ENCODE peak calls at places on chromosomes 6 and 20, in six cellular contexts. One of them, this sample, is unnamed.

GRCh38 chr6:150018846-150019580 is 6.3 kb downstream of the RAET1L start:
- DNase-seq in bronchial epithelial cell: no peak
- DNase-seq in A549: no peak
- DNase-seq in left lung: no peak
- DNase-seq in hepatocyte: no peak
- DNase-seq in astrocyte of the cerebellum: no peak
- DNase-seq in this sample: no peak

GRCh38 chr20:3622411-3622810 is 40.8 kb downstream of the GFRA4 start:
- DNase-seq in bronchial epithelial cell: no peak
- DNase-seq in A549: no peak
- DNase-seq in left lung: no peak
- DNase-seq in hepatocyte: no peak
- DNase-seq in astrocyte of the cerebellum: no peak
- DNase-seq in this sample: no peak

GRCh38 chr20:23143098-23143497 is 57.0 kb upstream of the CD93 start:
- DNase-seq in bronchial epithelial cell: peak
- DNase-seq in A549: peak
- DNase-seq in left lung: peak
- DNase-seq in hepatocyte: peak
- DNase-seq in astrocyte of the cerebellum: peak
- DNase-seq in this sample: peak

GRCh38 chr6:111487656-111488055 is 4.6 kb upstream of the REV3L start:
- DNase-seq in bronchial epithelial cell: peak
- DNase-seq in A549: no peak
- DNase-seq in left lung: no peak
- DNase-seq in hepatocyte: no peak
- DNase-seq in astrocyte of the cerebellum: no peak
- DNase-seq in this sample: peak

GRCh38 chr6:105424177-105424783 is 21.4 kb upstream of the PREP start:
- DNase-seq in bronchial epithelial cell: peak
- DNase-seq in A549: peak
- DNase-seq in left lung: no peak
- DNase-seq in hepatocyte: peak
- DNase-seq in astrocyte of the cerebellum: peak
- DNase-seq in this sample: peak

GRCh38 chr6:1201547-1202200 is 110.2 kb upstream of the FOXQ1 start:
- DNase-seq in bronchial epithelial cell: no peak
- DNase-seq in A549: no peak
- DNase-seq in left lung: no peak
- DNase-seq in hepatocyte: no peak
- DNase-seq in astrocyte of the cerebellum: no peak
- DNase-seq in this sample: no peak

GRCh38 chr6:164151161-164151728 is 736.7 kb downstream of the QKI start:
- DNase-seq in bronchial epithelial cell: no peak
- DNase-seq in A549: no peak
- DNase-seq in left lung: no peak
- DNase-seq in hepatocyte: no peak
- DNase-seq in astrocyte of the cerebellum: peak
- DNase-seq in this sample: no peak

GRCh38 chr6:81787313-81788068 is 35.0 kb upstream of the TENT5A start:
- DNase-seq in bronchial epithelial cell: peak
- DNase-seq in A549: peak
- DNase-seq in left lung: no peak
- DNase-seq in hepatocyte: no peak
- DNase-seq in astrocyte of the cerebellum: peak
- DNase-seq in this sample: peak

GRCh38 chr6:158441639-158442308 is 118.1 kb upstream of the TMEM181 start:
- DNase-seq in bronchial epithelial cell: no peak
- DNase-seq in A549: no peak
- DNase-seq in left lung: no peak
- DNase-seq in hepatocyte: no peak
- DNase-seq in astrocyte of the cerebellum: no peak
- DNase-seq in this sample: peak

GRCh38 chr20:10511507-10512231 is 76.6 kb downstream of the SLX4IP start:
- DNase-seq in bronchial epithelial cell: peak
- DNase-seq in A549: peak
- DNase-seq in left lung: peak
- DNase-seq in hepatocyte: peak
- DNase-seq in astrocyte of the cerebellum: peak
- DNase-seq in this sample: peak

GRCh38 chr6:165231581-165232276 is 77.7 kb downstream of the C6orf118 start:
- DNase-seq in bronchial epithelial cell: peak
- DNase-seq in A549: peak
- DNase-seq in left lung: no peak
- DNase-seq in hepatocyte: peak
- DNase-seq in astrocyte of the cerebellum: peak
- DNase-seq in this sample: peak

GRCh38 chr20:57573893-57574292 is 13.0 kb downstream of the PCK1 start:
- DNase-seq in bronchial epithelial cell: no peak
- DNase-seq in A549: no peak
- DNase-seq in left lung: no peak
- DNase-seq in hepatocyte: no peak
- DNase-seq in astrocyte of the cerebellum: no peak
- DNase-seq in this sample: no peak

GRCh38 chr20:16846011-16846410 is 97.9 kb downstream of the OTOR start:
- DNase-seq in bronchial epithelial cell: no peak
- DNase-seq in A549: no peak
- DNase-seq in left lung: no peak
- DNase-seq in hepatocyte: no peak
- DNase-seq in astrocyte of the cerebellum: no peak
- DNase-seq in this sample: no peak

GRCh38 chr6:107547061-107547840 is 57.3 kb downstream of the SOBP start:
- DNase-seq in bronchial epithelial cell: no peak
- DNase-seq in A549: no peak
- DNase-seq in left lung: no peak
- DNase-seq in hepatocyte: no peak
- DNase-seq in astrocyte of the cerebellum: no peak
- DNase-seq in this sample: no peak

GRCh38 chr6:70779934-70780333 is 112.3 kb downstream of the SMAP1 start:
- DNase-seq in bronchial epithelial cell: no peak
- DNase-seq in A549: no peak
- DNase-seq in left lung: no peak
- DNase-seq in hepatocyte: no peak
- DNase-seq in astrocyte of the cerebellum: no peak
- DNase-seq in this sample: no peak

GRCh38 chr6:135895231-135895931 is 43.9 kb downstream of the PDE7B start:
- DNase-seq in bronchial epithelial cell: no peak
- DNase-seq in A549: no peak
- DNase-seq in left lung: no peak
- DNase-seq in hepatocyte: no peak
- DNase-seq in astrocyte of the cerebellum: no peak
- DNase-seq in this sample: no peak

GRCh38 chr6:53359843-53360834 is 11.4 kb upstream of the ELOVL5 start:
- DNase-seq in bronchial epithelial cell: peak
- DNase-seq in A549: peak
- DNase-seq in left lung: no peak
- DNase-seq in hepatocyte: peak
- DNase-seq in astrocyte of the cerebellum: no peak
- DNase-seq in this sample: peak

GRCh38 chr6:11616200-11616611 is 78.7 kb downstream of the TMEM170B start:
- DNase-seq in bronchial epithelial cell: no peak
- DNase-seq in A549: no peak
- DNase-seq in left lung: no peak
- DNase-seq in hepatocyte: no peak
- DNase-seq in astrocyte of the cerebellum: peak
- DNase-seq in this sample: peak

DNA sequence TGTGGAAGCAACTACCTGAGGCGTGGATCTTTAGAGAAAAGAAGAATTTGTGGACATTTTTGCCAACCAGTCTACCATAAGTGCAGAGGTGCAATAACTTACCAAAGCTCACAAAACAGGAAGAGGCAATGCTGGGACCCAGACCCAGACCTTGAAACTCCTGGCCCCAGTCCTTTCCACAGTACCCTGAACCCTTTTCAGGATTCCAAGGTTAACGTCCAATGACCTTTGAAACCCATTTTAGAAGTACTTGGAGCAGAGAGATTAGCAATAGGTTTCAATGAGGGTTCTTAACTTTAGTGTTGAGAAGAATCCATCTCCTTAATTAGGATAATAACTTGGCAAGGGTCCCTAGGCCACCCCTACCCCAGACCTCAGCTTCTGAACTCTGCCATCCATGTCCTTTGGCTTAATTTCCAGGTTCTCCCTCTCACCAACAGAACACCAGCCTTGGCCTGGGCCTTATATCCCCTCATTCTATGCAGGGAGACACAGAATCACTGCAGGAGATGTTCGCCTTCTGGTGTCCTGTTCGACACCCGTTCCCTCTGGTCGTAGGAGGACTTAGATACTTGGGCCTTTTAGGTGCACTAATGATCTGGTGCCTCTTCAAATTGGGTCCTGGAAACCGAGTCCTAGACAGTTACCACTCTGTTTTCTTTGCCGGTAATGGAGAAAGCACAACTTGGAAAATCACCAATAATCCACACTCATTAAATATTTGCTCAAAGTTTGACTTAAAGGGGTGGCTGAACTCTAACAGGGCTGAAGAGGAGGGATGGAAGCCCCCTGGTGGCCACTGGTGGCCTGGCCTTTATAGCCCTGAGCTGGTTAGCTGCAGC is 40.6 kb downstream of the ISM1 start:
- DNase-seq in bronchial epithelial cell: peak
- DNase-seq in A549: peak
- DNase-seq in left lung: no peak
- DNase-seq in hepatocyte: peak
- DNase-seq in astrocyte of the cerebellum: peak
- DNase-seq in this sample: peak
- TF ChIP-seq CTCF in bronchial epithelial cell: peak
- TF ChIP-seq CTCF in A549: peak
- TF ChIP-seq CTCF in left lung: peak
- TF ChIP-seq CTCF in hepatocyte: peak
- TF ChIP-seq CTCF in astrocyte of the cerebellum: peak
- TF ChIP-seq CTCF in this sample: peak

GRCh38 chr6:137045221-137045789 is 540 bp upstream of the IL20RA start:
- DNase-seq in bronchial epithelial cell: peak
- DNase-seq in A549: no peak
- DNase-seq in left lung: no peak
- DNase-seq in hepatocyte: no peak
- DNase-seq in astrocyte of the cerebellum: no peak
- DNase-seq in this sample: no peak

GRCh38 chr6:137043710-137044365 is 927 bp downstream of the IL20RA start:
- DNase-seq in bronchial epithelial cell: peak
- DNase-seq in A549: peak
- DNase-seq in left lung: no peak
- DNase-seq in hepatocyte: peak
- DNase-seq in astrocyte of the cerebellum: no peak
- DNase-seq in this sample: peak

GRCh38 chr6:137046871-137047412 is 2.2 kb upstream of the IL20RA start:
- DNase-seq in bronchial epithelial cell: no peak
- DNase-seq in A549: no peak
- DNase-seq in left lung: no peak
- DNase-seq in hepatocyte: no peak
- DNase-seq in astrocyte of the cerebellum: no peak
- DNase-seq in this sample: no peak

GRCh38 chr6:137040393-137040792 is 4.4 kb downstream of the IL20RA start:
- DNase-seq in bronchial epithelial cell: no peak
- DNase-seq in A549: no peak
- DNase-seq in left lung: no peak
- DNase-seq in hepatocyte: no peak
- DNase-seq in astrocyte of the cerebellum: no peak
- DNase-seq in this sample: no peak

DNA sequence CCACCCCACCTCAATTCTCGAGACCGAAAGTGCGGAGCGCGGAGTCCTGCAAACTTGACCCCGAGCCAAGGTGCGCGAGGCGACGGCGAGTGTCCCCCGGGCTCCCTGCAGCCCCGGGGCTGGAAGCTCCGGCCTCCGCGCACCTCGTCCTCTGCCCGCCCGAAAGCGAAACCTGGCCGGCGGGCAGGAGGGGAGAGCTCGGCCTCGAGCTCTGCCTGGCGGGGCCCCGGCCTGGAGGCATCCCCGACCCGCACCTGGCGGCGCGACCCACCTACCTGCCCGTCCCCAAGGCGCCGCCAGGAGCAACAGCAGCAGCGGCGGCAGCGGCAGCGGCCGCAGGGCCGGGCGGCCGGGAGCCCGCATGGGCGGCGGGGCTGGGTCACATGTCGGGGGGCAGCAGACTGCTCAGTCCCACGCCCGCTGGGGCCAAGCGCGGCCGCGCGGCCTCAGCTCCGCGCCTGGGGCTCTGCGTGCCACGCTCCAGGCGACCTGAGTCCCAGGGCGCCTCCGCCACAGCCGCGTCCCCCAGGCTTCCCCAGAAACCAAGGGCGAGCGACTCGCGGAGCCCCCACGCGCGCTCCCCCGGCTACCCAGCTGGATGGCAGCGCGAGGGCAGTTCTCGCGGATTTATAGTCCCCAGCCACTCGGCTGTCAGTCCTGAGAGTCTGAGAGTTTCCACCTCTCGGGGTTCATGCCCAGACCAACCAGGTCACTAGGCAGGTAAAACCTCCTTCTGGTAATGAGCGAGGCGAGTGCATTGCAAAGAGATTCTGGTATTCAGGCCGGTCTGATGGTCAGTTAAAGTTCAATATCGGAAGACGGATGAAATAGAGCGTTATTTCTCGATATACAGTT is at the start of gene IL20RA:
- DNase-seq in bronchial epithelial cell: peak
- DNase-seq in A549: no peak
- DNase-seq in left lung: peak
- DNase-seq in hepatocyte: peak
- DNase-seq in astrocyte of the cerebellum: no peak
- DNase-seq in this sample: no peak
- TF ChIP-seq CTCF in bronchial epithelial cell: no peak
- TF ChIP-seq CTCF in A549: no peak
- TF ChIP-seq CTCF in left lung: no peak
- TF ChIP-seq CTCF in hepatocyte: no peak
- TF ChIP-seq CTCF in astrocyte of the cerebellum: no peak
- TF ChIP-seq CTCF in this sample: no peak

GRCh38 chr20:46246527-46246926 is 61.8 kb downstream of the CDH22 start:
- DNase-seq in bronchial epithelial cell: no peak
- DNase-seq in A549: no peak
- DNase-seq in left lung: no peak
- DNase-seq in hepatocyte: no peak
- DNase-seq in astrocyte of the cerebellum: no peak
- DNase-seq in this sample: no peak

GRCh38 chr20:46240065-46240464 is 68.2 kb downstream of the CDH22 start:
- DNase-seq in bronchial epithelial cell: no peak
- DNase-seq in A549: no peak
- DNase-seq in left lung: no peak
- DNase-seq in hepatocyte: no peak
- DNase-seq in astrocyte of the cerebellum: no peak
- DNase-seq in this sample: no peak

GRCh38 chr20:46243707-46244628 is 64.3 kb downstream of the CDH22 start:
- DNase-seq in bronchial epithelial cell: peak
- DNase-seq in A549: no peak
- DNase-seq in left lung: no peak
- DNase-seq in hepatocyte: no peak
- DNase-seq in astrocyte of the cerebellum: no peak
- DNase-seq in this sample: peak

GRCh38 chr20:46240881-46241280 is 67.4 kb downstream of the CDH22 start:
- DNase-seq in bronchial epithelial cell: no peak
- DNase-seq in A549: no peak
- DNase-seq in left lung: no peak
- DNase-seq in hepatocyte: no peak
- DNase-seq in astrocyte of the cerebellum: no peak
- DNase-seq in this sample: no peak

GRCh38 chr20:46242390-46242789 is 65.9 kb downstream of the CDH22 start:
- DNase-seq in bronchial epithelial cell: no peak
- DNase-seq in A549: no peak
- DNase-seq in left lung: no peak
- DNase-seq in hepatocyte: no peak
- DNase-seq in astrocyte of the cerebellum: no peak
- DNase-seq in this sample: no peak
- TF ChIP-seq CTCF in bronchial epithelial cell: no peak
- TF ChIP-seq CTCF in A549: no peak
- TF ChIP-seq CTCF in left lung: no peak
- TF ChIP-seq CTCF in hepatocyte: no peak
- TF ChIP-seq CTCF in astrocyte of the cerebellum: no peak
- TF ChIP-seq CTCF in this sample: no peak

GRCh38 chr20:52192296-52193007 is 873 bp upstream of the ZFP64 start:
- DNase-seq in bronchial epithelial cell: no peak
- DNase-seq in A549: peak
- DNase-seq in left lung: peak
- DNase-seq in hepatocyte: no peak
- DNase-seq in astrocyte of the cerebellum: no peak
- DNase-seq in this sample: no peak
- TF ChIP-seq CTCF in bronchial epithelial cell: peak
- TF ChIP-seq CTCF in A549: no peak
- TF ChIP-seq CTCF in left lung: no peak
- TF ChIP-seq CTCF in hepatocyte: no peak
- TF ChIP-seq CTCF in astrocyte of the cerebellum: peak
- TF ChIP-seq CTCF in this sample: no peak